ENCODE peak calls at places on chromosomes 11 and 22, in nine cellular contexts. V is GM12865, A is OCI-M1, E is amniotic stem cell, G is heart right ventricle, D is A172, O is SW 1271, U is T-helper 1 cell, N is HFF-Myc. B is an unnamed sample.

GRCh38 chr11:34978236-34979191 is 62.1 kb downstream of the PDHX start:
- DNase-seq in V (no peak), G (no peak), E (no peak), U (no peak), D (peak; percentile 31), N (no peak), O (peak; percentile 66), A (no peak), B (no peak)

GRCh38 chr11:102582140-102582539 is 43.0 kb downstream of the MMP20 start:
- DNase-seq in G (no peak), E (no peak), N (no peak), U (no peak), D (no peak), V (no peak), A (no peak), O (no peak), B (no peak)

GRCh38 chr11:72578991-72579815 is 95.0 kb downstream of the PDE2A start:
- DNase-seq in D (no peak), A (no peak), U (no peak), V (no peak), N (no peak), E (no peak), G (no peak), O (no peak), B (no peak)

GRCh38 chr22:36395922-36396321 is 8.2 kb upstream of the MYH9 start:
- DNase-seq in A (peak; percentile 47), G (no peak), D (peak; percentile 82), V (no peak), E (no peak), O (no peak), U (no peak), N (no peak), B (no peak)

GRCh38 chr11:71188886-71189767 is 63.2 kb downstream of the SHANK2 start:
- DNase-seq in V (no peak), N (no peak), G (no peak), U (no peak), E (no peak), O (no peak), A (no peak), D (no peak), B (no peak)

GRCh38 chr11:82906236-82906635 is 4.7 kb downstream of the DDIAS start:
- DNase-seq in E (peak; percentile 44), D (peak; percentile 28), U (no peak), G (no peak), O (peak; percentile 70), A (peak; percentile 87), N (no peak), V (no peak), B (peak; percentile 33)

GRCh38 chr11:73239111-73239521 is 21.0 kb downstream of the P2RY2 start:
- DNase-seq in D (no peak), N (no peak), A (no peak), V (no peak), O (no peak), E (no peak), U (no peak), G (no peak), B (no peak)

GRCh38 chr22:48581821-48582469 is 1245.7 kb downstream of the BRD1 start:
- DNase-seq in V (peak; percentile 2), N (no peak), G (no peak), D (no peak), O (no peak), E (no peak), A (no peak), U (no peak), B (no peak)

GRCh38 chr22:30045001-30045887 is 35.0 kb upstream of the HORMAD2 start:
- DNase-seq in N (no peak), D (no peak), E (no peak), G (no peak), A (no peak), O (no peak), V (no peak), U (no peak), B (no peak)

GRCh38 chr11:1557168-1557884 is 14.7 kb downstream of the DUSP8 start:
- DNase-seq in E (no peak), N (no peak), O (no peak), V (no peak), U (no peak), G (no peak), A (no peak), D (no peak), B (no peak)

GRCh38 chr11:11876458-11876857 is 34.7 kb downstream of the USP47 start:
- DNase-seq in G (no peak), N (no peak), E (no peak), D (peak; percentile 17), V (no peak), A (peak; percentile 56), O (peak; percentile 15), U (no peak), B (no peak)

GRCh38 chr22:31243339-31244043 is 31.4 kb downstream of the LIMK2 start:
- DNase-seq in O (no peak), E (no peak), G (no peak), N (no peak), V (no peak), A (no peak), D (peak; percentile 66), U (no peak), B (no peak)

GRCh38 chr11:84648413-84648812 is 978.7 kb downstream of the DLG2 start:
- DNase-seq in O (no peak), U (no peak), V (no peak), D (no peak), A (no peak), G (no peak), E (no peak), N (no peak), B (no peak)

GRCh38 chr11:64607381-64608259 is 16.6 kb downstream of the SLC22A12 start:
- DNase-seq in N (no peak), A (no peak), V (no peak), E (no peak), U (no peak), D (no peak), O (no peak), G (no peak), B (peak; percentile 9)

GRCh38 chr11:57903441-57904123 is 120.1 kb upstream of the OR9Q1 start:
- DNase-seq in G (no peak), N (no peak), D (peak; percentile 68), V (no peak), A (peak; percentile 56), E (no peak), O (no peak), U (no peak), B (no peak)

B was measured in midbrain.